ENCODE peak calls at places on chromosomes 5 and 9, in four cellular contexts. R is HFF-Myc, B is A549, M is mucosa of descending colon. L is an unnamed sample.

GRCh38 chr5:95853490-95853889 is 31.0 kb upstream of the GLRX start:
- DNase-seq in R (no peak), M (no peak), B (no peak), L (no peak)

GRCh38 chr5:94045839-94046782 is 304.7 kb upstream of the POU5F2 start:
- DNase-seq in M (no peak), B (no peak), R (no peak), L (no peak)

GRCh38 chr5:128773378-128773777 is 191.9 kb upstream of the SLC27A6 start:
- DNase-seq in B (no peak), R (no peak), M (no peak), L (no peak)

GRCh38 chr9:114057161-114057560 is 20.9 kb downstream of the AMBP start:
- DNase-seq in M (no peak), R (no peak), B (no peak), L (no peak)

GRCh38 chr5:50751064-50751657 is 84.7 kb downstream of the PARP8 start:
- DNase-seq in B (peak; percentile 2), M (peak; percentile 36), R (peak; percentile 9), L (peak; percentile 12)

GRCh38 chr5:25119654-25120053 is 474.9 kb upstream of the CDH10 start:
- DNase-seq in M (no peak), B (peak; percentile 24), R (no peak), L (no peak)

GRCh38 chr5:131394128-131394527 is 130.3 kb downstream of the CDC42SE2 start:
- DNase-seq in B (no peak), M (no peak), R (no peak), L (peak; percentile 93)

GRCh38 chr9:14346826-14347407 is 33.0 kb upstream of the NFIB start:
- DNase-seq in M (no peak), R (no peak), B (no peak), L (no peak)

GRCh38 chr5:161846731-161847130 is 1.2 kb upstream of the GABRA1 start:
- DNase-seq in B (no peak), M (peak; percentile 19), R (no peak), L (no peak)

GRCh38 chr9:7668541-7668940 is 131.0 kb downstream of the DMAC1 start:
- DNase-seq in M (peak; percentile 5), B (no peak), R (no peak), L (no peak)

GRCh38 chr5:107381189-107381856 is 289.4 kb downstream of the EFNA5 start:
- DNase-seq in R (no peak), B (peak; percentile 80), M (no peak), L (no peak)

GRCh38 chr5:133051117-133051546 is 681 bp upstream of the HSPA4 start:
- DNase-seq in R (no peak), M (peak; percentile 55), B (no peak), L (no peak)

GRCh38 chr5:133047404-133047803 is 4.4 kb upstream of the HSPA4 start:
- DNase-seq in R (no peak), B (no peak), M (no peak), L (no peak)

GRCh38 chr5:133050500-133050899 is 1.3 kb upstream of the HSPA4 start:
- DNase-seq in B (no peak), M (no peak), R (no peak), L (no peak)

GRCh38 chr5:133049726-133050048 is 2.1 kb upstream of the HSPA4 start:
- DNase-seq in M (no peak), R (no peak), B (no peak), L (no peak)

GRCh38 chr5:133048993-133049725 is 2.7 kb upstream of the HSPA4 start:
- DNase-seq in R (no peak), M (no peak), B (no peak), L (no peak)
- H3K4me3 ChIP-seq in R (no peak overlapping the region), M (no peak overlapping the region), B (no peak overlapping the region), L (no peak overlapping the region)

GRCh38 chr9:78782858-78783257 is 485.9 kb downstream of the PSAT1 start:
- DNase-seq in B (no peak), R (no peak), M (no peak), L (no peak)

GRCh38 chr9:78783743-78784142 is 486.8 kb downstream of the PSAT1 start:
- DNase-seq in R (no peak), B (no peak), M (no peak), L (no peak)

GRCh38 chr9:78778843-78779486 is 482.0 kb downstream of the PSAT1 start:
- DNase-seq in R (no peak), B (no peak), M (no peak), L (peak; percentile 90)

GRCh38 chr9:78782234-78782633 is 485.3 kb downstream of the PSAT1 start:
- DNase-seq in M (no peak), R (no peak), B (no peak), L (no peak)

GRCh38 chr9:78781681-78782080 is 484.8 kb downstream of the PSAT1 start:
- DNase-seq in B (no peak), R (no peak), M (no peak), L (no peak)
- TF ChIP-seq CTCF in B (no peak), R (no peak), M (no peak), L (peak; percentile 16)

DNA sequence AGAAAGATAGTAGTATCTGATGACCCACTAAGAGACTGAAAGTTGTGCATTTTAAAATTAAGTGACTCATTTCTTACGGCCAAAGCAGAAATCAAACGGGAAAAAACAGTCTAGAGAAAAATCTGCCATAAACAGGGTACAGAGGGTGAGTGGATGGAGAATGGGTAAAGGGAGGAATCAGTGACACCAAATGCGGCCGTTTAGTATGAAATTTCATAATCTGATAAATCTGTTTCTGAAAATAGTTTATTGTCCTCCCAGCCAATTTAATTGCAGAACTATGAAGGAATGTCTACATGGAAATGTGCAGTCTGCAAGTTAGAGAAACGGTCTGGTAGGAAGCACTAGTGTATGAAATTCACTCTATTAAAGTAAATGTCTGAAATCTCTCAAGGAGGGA is 39.5 kb downstream of the ADAMTS12 start:
- DNase-seq in M (no peak), B (no peak), R (no peak), L (no peak)
- H3K4me3 ChIP-seq in M (no peak overlapping the region), B (no peak overlapping the region), R (no peak overlapping the region), L (no peak overlapping the region)

GRCh38 chr5:178791976-178792375 is 61.5 kb upstream of the ZNF354A start:
- DNase-seq in R (no peak), B (no peak), M (no peak), L (no peak)

GRCh38 chr5:178793696-178794095 is 63.2 kb upstream of the ZNF354A start:
- DNase-seq in B (no peak), R (no peak), M (no peak), L (no peak)

GRCh38 chr5:178794433-178794832 is 64.0 kb upstream of the ZNF354A start:
- DNase-seq in B (no peak), R (no peak), M (no peak), L (no peak)

GRCh38 chr5:178790371-178790770 is 59.9 kb upstream of the ZNF354A start:
- DNase-seq in B (no peak), R (no peak), M (no peak), L (no peak)

GRCh38 chr5:178793156-178793555 is 62.7 kb upstream of the ZNF354A start:
- DNase-seq in M (peak; percentile 37), R (no peak), B (no peak), L (no peak)
- TF ChIP-seq CTCF in M (no peak), R (peak; percentile 10), B (no peak), L (peak; percentile 52)

DNA sequence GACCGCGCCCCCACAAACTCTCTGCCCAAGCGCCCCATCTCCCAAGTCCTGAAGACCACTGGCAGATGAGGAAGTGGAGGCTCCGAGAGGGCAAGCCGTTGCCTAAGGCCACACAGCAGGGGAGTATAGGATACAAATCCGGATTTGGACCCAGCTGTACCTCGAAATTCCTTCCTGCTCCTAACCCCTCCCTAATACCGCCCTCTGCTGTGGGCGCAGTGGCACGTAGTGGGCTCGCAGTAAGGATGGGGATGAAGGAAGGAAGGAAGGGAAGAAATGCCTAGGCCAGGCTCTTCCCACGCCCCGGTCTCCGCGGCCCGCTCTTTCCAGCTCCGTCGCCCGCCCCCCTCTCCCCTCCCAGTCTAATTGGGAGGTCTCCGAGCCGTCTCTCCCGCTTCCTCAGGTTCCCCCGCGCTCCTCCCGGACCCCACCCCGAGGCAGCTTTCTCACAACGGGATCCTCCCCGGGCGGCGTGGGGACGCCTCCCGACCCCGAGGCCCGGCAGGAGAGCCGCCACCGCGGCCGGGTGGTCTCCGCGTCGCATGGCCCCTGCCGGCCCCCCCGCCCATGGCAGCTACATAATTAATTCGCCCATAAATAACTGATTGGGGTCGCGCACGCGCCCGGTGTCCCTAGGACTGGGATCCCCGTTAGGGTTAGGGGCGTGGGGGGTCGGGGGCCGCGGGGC is 138.9 kb downstream of the C9orf50 start:
- DNase-seq in M (peak; percentile 44), R (no peak), B (no peak), L (no peak)
- H3K4me3 ChIP-seq in M (peak overlapping the region; percentile 17), R (peak overlapping the region; percentile 33), B (peak overlapping the region; percentile 47), L (peak overlapping the region; percentile 52)

GRCh38 chr9:75233011-75233410 is 144.7 kb downstream of the OSTF1 start:
- DNase-seq in R (no peak), B (no peak), M (no peak), L (no peak)

GRCh38 chr9:75239176-75239575 is 150.9 kb downstream of the OSTF1 start:
- DNase-seq in R (peak; percentile 26), B (no peak), M (no peak), L (peak; percentile 42)

GRCh38 chr9:75235632-75236031 is 147.3 kb downstream of the OSTF1 start:
- DNase-seq in R (no peak), M (no peak), B (no peak), L (peak; percentile 19)

GRCh38 chr9:75238311-75238976 is 150.1 kb downstream of the OSTF1 start:
- DNase-seq in R (peak; percentile 24), M (peak; percentile 89), B (peak; percentile 36), L (peak; percentile 16)
- TF ChIP-seq CTCF in R (peak; percentile 41), M (peak; percentile 39), B (peak; percentile 36), L (peak; percentile 74)

GRCh38 chr5:81232449-81233079 is 558 bp upstream of the CKMT2 start:
- DNase-seq in M (peak; percentile 7), R (peak; percentile 10), B (no peak), L (no peak)
- H3K4me3 ChIP-seq in M (no peak overlapping the region), R (no peak overlapping the region), B (no peak overlapping the region), L (peak overlapping the region; percentile 37)

GRCh38 chr5:115559524-115559923 is 14.9 kb upstream of the FEM1C start:
- DNase-seq in M (no peak), R (no peak), B (no peak), L (no peak)
- TF ChIP-seq CTCF in M (no peak), R (no peak), B (no peak), L (no peak)

GRCh38 chr5:67989457-67989856 is 226.1 kb upstream of the PIK3R1 start:
- DNase-seq in B (no peak), M (no peak), R (no peak), L (no peak)
- H3K4me3 ChIP-seq in B (no peak overlapping the region), M (no peak overlapping the region), R (no peak overlapping the region), L (no peak overlapping the region)

GRCh38 chr9:121737481-121737931 is 86.1 kb downstream of the DAB2IP start:
- DNase-seq in B (no peak), M (peak; percentile 48), R (no peak), L (no peak)
- TF ChIP-seq CTCF in B (no peak), M (no peak), R (no peak), L (no peak)

L was measured in epithelial cell of proximal tubule.